ENCODE peak calls at places on chromosomes 6 and 20, in eight cellular contexts. R, Z, S, U, F, I, O and L are unnamed samples.

GRCh38 chr20:8545212-8545611 is 413.1 kb downstream of the PLCB1 start:
- DNase-seq in R (no peak), Z (no peak), S (no peak), U (no peak), F (no peak), I (no peak), O (no peak), L (no peak)

GRCh38 chr6:167647333-167647732 is 179.4 kb upstream of the AFDN start:
- DNase-seq in R (no peak), Z (no peak), S (no peak), U (no peak), F (no peak), I (no peak), O (no peak), L (no peak)

GRCh38 chr6:163745566-163746400 is 331.3 kb downstream of the QKI start:
- DNase-seq in R (peak), Z (peak), S (no peak), U (peak), F (no peak), I (peak), O (peak), L (no peak)

GRCh38 chr6:116924245-116924644 is 47.2 kb downstream of the RFX6 start:
- DNase-seq in R (no peak), Z (no peak), S (no peak), U (no peak), F (no peak), I (peak), O (no peak), L (no peak)

GRCh38 chr6:155329460-155330132 is 15.3 kb upstream of the TFB1M start:
- DNase-seq in R (no peak), Z (no peak), S (no peak), U (no peak), F (no peak), I (no peak), O (no peak), L (no peak)

GRCh38 chr6:73951186-73951585 is 255.2 kb downstream of the CD109 start:
- DNase-seq in R (no peak), Z (no peak), S (no peak), U (no peak), F (no peak), I (no peak), O (no peak), L (no peak)

GRCh38 chr6:108118791-108119211 is 44.3 kb upstream of the OSTM1 start:
- DNase-seq in R (no peak), Z (no peak), S (no peak), U (no peak), F (no peak), I (peak), O (no peak), L (no peak)

GRCh38 chr20:57838670-57839142 is 128.9 kb upstream of the PMEPA1 start:
- DNase-seq in R (no peak), Z (no peak), S (no peak), U (no peak), F (no peak), I (no peak), O (no peak), L (no peak)

GRCh38 chr20:63508072-63508768 is 9.3 kb upstream of the EEF1A2 start:
- DNase-seq in R (no peak), Z (no peak), S (no peak), U (no peak), F (no peak), I (no peak), O (peak), L (no peak)

GRCh38 chr20:33079267-33079666 is at the start of gene BPIFB4:
- DNase-seq in R (no peak), Z (no peak), S (no peak), U (no peak), F (no peak), I (no peak), O (no peak), L (no peak)

GRCh38 chr6:140849441-140849840 is 1283.3 kb upstream of the GJE1 start:
- DNase-seq in R (no peak), Z (no peak), S (no peak), U (no peak), F (no peak), I (no peak), O (no peak), L (no peak)

GRCh38 chr6:103101267-103101666 is 1707.8 kb downstream of the GRIK2 start:
- DNase-seq in R (no peak), Z (no peak), S (no peak), U (no peak), F (no peak), I (no peak), O (no peak), L (no peak)

GRCh38 chr20:13119583-13119982 is 101.5 kb upstream of the ISM1 start:
- DNase-seq in R (peak), Z (peak), S (no peak), U (no peak), F (no peak), I (peak), O (no peak), L (peak)

GRCh38 chr20:43682446-43682845 is 15.5 kb downstream of the MYBL2 start:
- DNase-seq in R (peak), Z (peak), S (no peak), U (no peak), F (no peak), I (no peak), O (no peak), L (no peak)

GRCh38 chr6:136593748-136594490 is 43.7 kb upstream of the MAP7 start:
- DNase-seq in R (no peak), Z (peak), S (peak), U (no peak), F (no peak), I (peak), O (no peak), L (no peak)

GRCh38 chr6:11869656-11870340 is 91.2 kb upstream of the ADTRP start:
- DNase-seq in R (no peak), Z (peak), S (no peak), U (peak), F (no peak), I (no peak), O (peak), L (peak)

GRCh38 chr6:157789861-157790260 is 33.2 kb upstream of the SNX9 start:
- DNase-seq in R (peak), Z (no peak), S (no peak), U (no peak), F (no peak), I (no peak), O (no peak), L (no peak)

GRCh38 chr20:34437330-34437986 is 74.4 kb downstream of the ITCH start:
- DNase-seq in R (no peak), Z (no peak), S (no peak), U (no peak), F (no peak), I (peak), O (no peak), L (no peak)

GRCh38 chr20:34433391-34433790 is 70.3 kb downstream of the ITCH start:
- DNase-seq in R (no peak), Z (no peak), S (no peak), U (no peak), F (no peak), I (no peak), O (no peak), L (no peak)

GRCh38 chr20:34439168-34439567 is 76.1 kb downstream of the ITCH start:
- DNase-seq in R (no peak), Z (no peak), S (no peak), U (no peak), F (no peak), I (no peak), O (no peak), L (no peak)

GRCh38 chr20:34431168-34431567 is 68.1 kb downstream of the ITCH start:
- DNase-seq in R (no peak), Z (no peak), S (no peak), U (no peak), F (no peak), I (no peak), O (no peak), L (no peak)

DNA sequence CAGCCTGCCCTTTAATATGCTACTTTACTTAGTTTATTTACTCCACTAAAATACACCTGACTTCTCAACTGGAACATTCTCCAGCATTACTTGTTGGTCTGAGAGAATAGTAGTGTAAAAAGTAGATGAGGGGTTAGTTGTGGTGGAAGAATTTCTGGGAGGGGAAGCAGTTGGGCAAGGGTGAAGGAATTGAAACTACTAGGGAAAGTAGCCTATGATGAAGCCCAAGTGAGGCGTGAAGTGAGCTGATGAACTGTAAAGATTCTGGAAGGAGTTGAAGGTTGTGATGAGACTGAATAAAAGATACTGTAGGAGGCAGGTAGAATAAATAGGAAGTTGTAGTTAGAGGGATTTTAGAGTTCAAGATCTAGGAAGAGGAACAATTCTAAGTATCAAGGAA is 72.5 kb downstream of the ITCH start:
- DNase-seq in R (no peak), Z (no peak), S (no peak), U (no peak), F (no peak), I (no peak), O (no peak), L (no peak)
- H3K27ac ChIP-seq in R (no peak), Z (no peak), S (no peak), U (peak), F (no peak), I (no peak), O (no peak), L (no peak)

GRCh38 chr6:138145402-138145801 is 16.3 kb upstream of the ARFGEF3 start:
- DNase-seq in R (no peak), Z (no peak), S (no peak), U (no peak), F (no peak), I (no peak), O (no peak), L (no peak)
- H3K27ac ChIP-seq in R (no peak), Z (no peak), S (no peak), U (no peak), F (no peak), I (no peak), O (no peak), L (no peak)

GRCh38 chr20:50379049-50379990 is 130.9 kb upstream of the PTPN1 start:
- DNase-seq in R (no peak), Z (peak), S (peak), U (peak), F (peak), I (peak), O (peak), L (peak)
- H3K27ac ChIP-seq in R (no peak), Z (peak), S (peak), U (peak), F (peak), I (no peak), O (peak), L (peak)

GRCh38 chr6:56758120-56758519 is 115.4 kb upstream of the DST start:
- DNase-seq in R (no peak), Z (no peak), S (no peak), U (no peak), F (no peak), I (no peak), O (no peak), L (no peak)
- H3K27ac ChIP-seq in R (no peak), Z (no peak), S (peak), U (peak), F (no peak), I (no peak), O (no peak), L (no peak)

DNA sequence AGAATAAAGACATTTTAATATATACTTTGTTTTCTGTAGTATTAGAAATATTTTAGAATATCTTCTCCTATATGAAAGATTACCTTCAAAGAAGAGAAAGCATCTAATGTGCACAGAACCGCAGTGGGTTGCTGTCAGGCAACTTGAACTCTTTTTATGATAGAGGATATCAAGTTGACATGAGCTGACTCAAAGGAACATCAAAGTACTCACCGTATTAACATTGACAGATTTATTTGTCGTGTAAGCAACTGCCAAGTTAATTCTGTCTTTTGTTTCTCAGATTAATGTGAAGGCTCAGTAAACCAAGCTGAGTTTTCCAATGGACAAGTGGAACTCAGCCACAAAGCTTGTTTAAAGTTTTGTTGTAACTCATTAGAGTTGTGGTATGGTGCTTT is 2.2 kb upstream of the GINM1 start:
- DNase-seq in R (no peak), Z (no peak), S (no peak), U (no peak), F (no peak), I (no peak), O (no peak), L (no peak)
- H3K27ac ChIP-seq in R (no peak), Z (no peak), S (no peak), U (no peak), F (no peak), I (no peak), O (no peak), L (peak)

GRCh38 chr6:148440877-148441453 is 98.3 kb downstream of the SASH1 start:
- DNase-seq in R (no peak), Z (peak), S (peak), U (peak), F (peak), I (peak), O (peak), L (peak)
- H3K27ac ChIP-seq in R (no peak), Z (peak), S (peak), U (peak), F (peak), I (peak), O (peak), L (peak)

DNA sequence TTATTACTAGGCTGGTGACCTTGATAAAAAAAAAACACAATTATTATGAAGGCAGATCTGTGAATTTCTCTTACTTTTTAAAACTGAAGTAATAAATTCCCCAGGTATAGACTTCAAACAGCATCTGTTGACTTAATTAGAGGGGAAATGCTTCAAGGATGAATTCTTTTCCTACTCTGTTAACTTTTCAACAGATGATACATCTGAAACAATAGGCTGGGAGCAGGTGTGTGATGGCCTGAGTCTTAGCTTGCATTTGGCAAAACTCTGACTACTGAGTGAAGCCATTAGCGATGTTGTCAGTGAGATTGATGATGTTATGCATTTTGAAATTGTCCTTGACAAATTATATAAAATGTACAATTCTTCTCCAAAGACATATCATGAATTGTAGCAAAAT is 39.7 kb upstream of the OGFRL1 start:
- DNase-seq in R (no peak), Z (no peak), S (no peak), U (no peak), F (no peak), I (no peak), O (no peak), L (no peak)
- H3K27ac ChIP-seq in R (no peak), Z (no peak), S (peak), U (peak), F (no peak), I (peak), O (no peak), L (no peak)

GRCh38 chr20:36835453-36836198 is 40.3 kb upstream of the TLDC2 start:
- DNase-seq in R (peak), Z (peak), S (peak), U (peak), F (peak), I (peak), O (peak), L (peak)

GRCh38 chr20:36832791-36833190 is 43.1 kb upstream of the TLDC2 start:
- DNase-seq in R (no peak), Z (no peak), S (no peak), U (no peak), F (no peak), I (peak), O (peak), L (no peak)

GRCh38 chr20:36833275-36834020 is 42.5 kb upstream of the TLDC2 start:
- DNase-seq in R (no peak), Z (no peak), S (no peak), U (no peak), F (no peak), I (peak), O (peak), L (no peak)

GRCh38 chr20:36836591-36837329 is 39.2 kb upstream of the TLDC2 start:
- DNase-seq in R (peak), Z (peak), S (peak), U (no peak), F (no peak), I (peak), O (no peak), L (peak)

DNA sequence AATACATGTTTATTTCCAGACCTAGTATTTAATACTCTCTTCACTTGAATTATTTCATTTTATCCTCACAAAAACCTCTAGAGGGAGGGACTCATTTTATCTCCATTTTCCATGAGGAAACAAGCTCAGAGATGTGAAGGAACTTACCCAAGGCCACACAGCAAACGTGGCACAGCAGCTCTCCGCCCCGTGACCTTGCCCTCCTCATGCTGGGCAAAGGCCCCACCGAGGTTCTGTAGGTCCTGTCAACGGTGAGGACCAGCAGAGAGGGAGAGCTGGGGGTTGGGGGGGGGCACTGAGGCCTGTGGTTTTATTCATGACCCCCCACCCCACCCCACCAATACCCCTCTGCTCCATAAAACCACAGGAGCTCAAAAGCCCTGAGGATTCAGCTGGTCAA is 40.9 kb upstream of the TLDC2 start:
- DNase-seq in R (no peak), Z (no peak), S (no peak), U (no peak), F (no peak), I (no peak), O (peak), L (peak)
- H3K27ac ChIP-seq in R (peak), Z (peak), S (peak), U (peak), F (peak), I (peak), O (peak), L (peak)

GRCh38 chr6:111541720-111542065 is 58.7 kb upstream of the REV3L start:
- DNase-seq in R (no peak), Z (no peak), S (no peak), U (no peak), F (no peak), I (no peak), O (no peak), L (no peak)
- H3K27ac ChIP-seq in R (no peak), Z (no peak), S (peak), U (peak), F (no peak), I (no peak), O (no peak), L (no peak)